ENCODE peak calls at places on chromosomes 16 and 17, in six cellular contexts. A, T, R, Q, F and Y are unnamed samples.

GRCh38 chr16:69532761-69533459 is 32.9 kb upstream of the NFAT5 start:
- DNase-seq in F (no peak), T (no peak), Q (no peak), R (no peak), A (no peak), Y (no peak)

GRCh38 chr16:12188674-12189249 is 212.2 kb downstream of the SNX29 start:
- DNase-seq in R (no peak), Q (no peak), T (no peak), F (peak), A (no peak), Y (no peak)

GRCh38 chr17:28704219-28704858 is 7.3 kb downstream of the PROCA1 start:
- DNase-seq in R (no peak), Q (no peak), A (no peak), T (no peak), F (no peak), Y (no peak)

GRCh38 chr16:30775381-30776099 is 11.5 kb downstream of the ZNF629 start:
- DNase-seq in F (peak), T (peak), Q (peak), R (peak), A (no peak), Y (peak)

GRCh38 chr17:9256944-9257629 is 235.8 kb downstream of the NTN1 start:
- DNase-seq in A (no peak), Q (no peak), T (peak), F (peak), R (peak), Y (no peak)

GRCh38 chr16:82738699-82739098 is 111.9 kb downstream of the CDH13 start:
- DNase-seq in Q (no peak), R (no peak), F (no peak), T (no peak), A (no peak), Y (no peak)

GRCh38 chr16:55643161-55643970 is 12.4 kb upstream of the SLC6A2 start:
- DNase-seq in F (peak), T (no peak), Q (no peak), R (peak), A (no peak), Y (no peak)

GRCh38 chr17:75624021-75624420 is 9.2 kb upstream of the SMIM5 start:
- DNase-seq in A (no peak), Q (no peak), F (no peak), T (no peak), R (no peak), Y (no peak)

GRCh38 chr17:44086364-44087311 is 16.1 kb downstream of the G6PC3 start:
- DNase-seq in F (no peak), Q (peak), T (peak), R (peak), A (peak), Y (peak)

GRCh38 chr16:57646388-57647039 is 18.1 kb downstream of the ADGRG1 start:
- DNase-seq in A (no peak), R (no peak), T (no peak), F (no peak), Q (no peak), Y (no peak)

GRCh38 chr16:49679085-49679484 is 176.8 kb downstream of the ZNF423 start:
- DNase-seq in R (no peak), T (no peak), A (no peak), Q (no peak), F (no peak), Y (no peak)

GRCh38 chr17:49180303-49180702 is 30.1 kb downstream of the GNGT2 start:
- DNase-seq in F (peak), T (no peak), A (no peak), Q (peak), R (peak), Y (peak)

GRCh38 chr17:67891481-67892119 is 66.3 kb downstream of the BPTF start:
- DNase-seq in T (peak), F (no peak), Q (no peak), R (peak), A (peak), Y (no peak)

GRCh38 chr17:29835438-29836351 is 94.3 kb downstream of the SSH2 start:
- DNase-seq in T (no peak), R (peak), F (no peak), Q (no peak), A (no peak), Y (no peak)

GRCh38 chr17:47315451-47316266 is 8.1 kb upstream of the EFCAB13 start:
- DNase-seq in F (no peak), T (no peak), A (peak), R (peak), Q (no peak), Y (peak)

GRCh38 chr16:27315333-27316037 is 1.7 kb downstream of the IL4R start:
- DNase-seq in R (peak), A (no peak), T (no peak), F (peak), Q (peak), Y (peak)

GRCh38 chr17:38611070-38611786 is 5.5 kb upstream of the SRCIN1 start:
- DNase-seq in Q (peak), R (no peak), F (no peak), A (no peak), T (no peak), Y (no peak)

GRCh38 chr17:9206160-9206988 is 185.1 kb downstream of the NTN1 start:
- DNase-seq in A (no peak), R (no peak), Q (no peak), T (no peak), F (no peak), Y (no peak)

GRCh38 chr17:44997733-44998520 is 29.8 kb upstream of the C1QL1 start:
- DNase-seq in A (no peak), Q (no peak), F (no peak), T (no peak), R (no peak), Y (no peak)

GRCh38 chr16:3878610-3879009 is 1.9 kb downstream of the CREBBP start:
- DNase-seq in R (peak), A (no peak), F (no peak), T (no peak), Q (no peak), Y (no peak)

GRCh38 chr17:50129303-50129945 is 536 bp downstream of the SAMD14 start:
- DNase-seq in R (no peak), F (no peak), A (no peak), T (no peak), Q (peak), Y (no peak)

GRCh38 chr17:44348234-44348987 is 3.3 kb downstream of the GRN start:
- DNase-seq in R (peak), A (no peak), T (no peak), F (no peak), Q (no peak), Y (peak)

GRCh38 chr16:26111900-26112299 is 420.1 kb downstream of the HS3ST4 start:
- DNase-seq in F (no peak), T (no peak), R (no peak), Q (no peak), A (no peak), Y (no peak)

GRCh38 chr17:48013876-48014602 is 23.6 kb downstream of the COPZ2 start:
- DNase-seq in T (no peak), R (no peak), F (no peak), Q (no peak), A (no peak), Y (no peak)

GRCh38 chr17:57608369-57609124 is 136.6 kb downstream of the CCDC182 start:
- DNase-seq in A (no peak), Q (no peak), R (no peak), T (no peak), F (no peak), Y (no peak)

GRCh38 chr16:67893791-67894399 is 841 bp downstream of the PSKH1 start:
- DNase-seq in Q (no peak), T (no peak), R (peak), A (no peak), F (no peak), Y (no peak)

GRCh38 chr16:70778901-70779309 is 22.1 kb downstream of the VAC14 start:
- DNase-seq in T (peak), R (peak), F (peak), Q (peak), A (peak), Y (no peak)

GRCh38 chr16:61823326-61823725 is 212.9 kb downstream of the CDH8 start:
- DNase-seq in T (no peak), R (no peak), A (no peak), Q (no peak), F (no peak), Y (no peak)

GRCh38 chr17:50944054-50944901 is 78.1 kb upstream of the TOB1 start:
- DNase-seq in Q (peak), A (no peak), R (peak), F (peak), T (no peak), Y (peak)

GRCh38 chr16:5064915-5065314 is 841 bp downstream of the C16orf89 start:
- DNase-seq in A (no peak), T (no peak), F (peak), Q (no peak), R (no peak), Y (no peak)

GRCh38 chr17:36463916-36464764 is 22.3 kb upstream of the ZNHIT3 start:
- DNase-seq in R (peak), T (no peak), A (no peak), F (peak), Q (peak), Y (peak)

DNA sequence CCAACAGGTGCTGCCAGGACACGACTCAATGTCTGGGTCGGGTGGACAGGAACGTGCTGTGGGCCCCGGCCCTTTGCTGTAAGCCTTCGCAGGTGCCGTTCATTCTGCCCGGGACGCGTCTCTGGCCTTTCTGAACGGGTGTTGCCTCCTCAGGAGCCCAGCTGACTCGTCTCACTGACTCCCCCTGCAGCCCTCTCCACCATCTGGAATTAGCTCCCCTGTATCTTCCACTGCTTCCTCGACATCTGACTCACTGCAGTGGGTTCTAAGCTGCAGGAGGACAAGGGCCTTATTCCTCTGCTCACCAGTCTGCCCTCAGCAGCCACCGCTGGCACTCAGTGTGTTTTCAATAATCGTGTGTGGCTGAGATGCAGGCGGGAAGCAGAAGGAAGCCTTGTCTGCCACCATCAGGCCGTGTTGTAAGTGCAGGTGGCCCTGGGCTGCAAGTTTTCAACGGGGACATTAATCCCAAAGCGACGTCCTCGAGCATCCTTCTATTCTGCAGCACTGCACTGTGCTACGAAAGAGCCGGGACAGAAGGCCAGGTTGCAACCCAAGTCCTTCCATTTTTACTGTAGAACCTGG is 256.2 kb downstream of the FOXL1 start:
- DNase-seq in Q (no peak), A (peak), F (no peak), T (no peak), R (peak), Y (no peak)
- TF ChIP-seq CTCF in Q (no peak), A (peak), F (no peak), T (peak), R (no peak), Y (no peak)

GRCh38 chr17:71232801-71233559 is 887.8 kb upstream of the SOX9 start:
- DNase-seq in R (no peak), A (no peak), T (no peak), F (no peak), Q (no peak), Y (no peak)

GRCh38 chr17:71234349-71234748 is 886.5 kb upstream of the SOX9 start:
- DNase-seq in F (no peak), R (no peak), T (no peak), A (no peak), Q (no peak), Y (no peak)

GRCh38 chr17:71237903-71238538 is 882.8 kb upstream of the SOX9 start:
- DNase-seq in Q (no peak), R (peak), T (no peak), A (no peak), F (no peak), Y (no peak)
- TF ChIP-seq CTCF in Q (no peak), R (peak), T (peak), A (peak), F (no peak), Y (no peak)

GRCh38 chr16:15775209-15775608 is 81.6 kb downstream of the MYH11 start:
- DNase-seq in A (no peak), T (no peak), R (peak), F (no peak), Q (no peak), Y (no peak)
- TF ChIP-seq CTCF in A (no peak), T (no peak), R (no peak), F (no peak), Q (no peak), Y (no peak)

GRCh38 chr16:1538804-1539520 is 5.5 kb downstream of the TMEM204 start:
- DNase-seq in F (no peak), A (no peak), T (no peak), R (no peak), Q (peak), Y (peak)
- TF ChIP-seq CTCF in F (no peak), A (no peak), T (peak), R (no peak), Q (no peak), Y (no peak)

GRCh38 chr17:63573634-63574033 is 23.4 kb downstream of the DCAF7 start:
- DNase-seq in A (no peak), T (no peak), R (peak), Q (no peak), F (no peak), Y (no peak)
- TF ChIP-seq CTCF in A (peak), T (peak), R (peak), Q (peak), F (no peak), Y (no peak)